ENCODE peak calls at places on chromosome 1, in ten cellular contexts. One of them, this sample, is unnamed.
A peak's percentile ranks its signal among the peaks of the same experiment; 100 is the strongest.

GRCh38 chr1:51661081-51661518 is 44.2 kb downstream of the OSBPL9 start:
- DNase-seq in IMR-90: peak; percentile 96
- DNase-seq in fibroblast of mammary gland: peak; percentile 97
- DNase-seq in foreskin fibroblast: peak; percentile 90
- DNase-seq in Calu3: no peak
- DNase-seq in RWPE1: peak; percentile 74
- DNase-seq in epithelial cell of esophagus: peak; percentile 64
- DNase-seq in heart left ventricle: no peak
- DNase-seq in fibroblast of lung: peak; percentile 92
- DNase-seq in psoas muscle: no peak
- DNase-seq in this sample: peak; percentile 98

GRCh38 chr1:246219508-246220030 is 287.5 kb downstream of the SMYD3 start:
- DNase-seq in IMR-90: no peak
- DNase-seq in fibroblast of mammary gland: peak; percentile 40
- DNase-seq in foreskin fibroblast: peak; percentile 25
- DNase-seq in Calu3: no peak
- DNase-seq in RWPE1: no peak
- DNase-seq in epithelial cell of esophagus: peak; percentile 12
- DNase-seq in heart left ventricle: no peak
- DNase-seq in fibroblast of lung: peak; percentile 17
- DNase-seq in psoas muscle: no peak
- DNase-seq in this sample: peak; percentile 7

GRCh38 chr1:237901284-237901870 is 10.7 kb upstream of the ZP4 start:
- DNase-seq in IMR-90: no peak
- DNase-seq in fibroblast of mammary gland: peak; percentile 34
- DNase-seq in foreskin fibroblast: no peak
- DNase-seq in Calu3: peak; percentile 45
- DNase-seq in RWPE1: peak; percentile 34
- DNase-seq in epithelial cell of esophagus: peak; percentile 62
- DNase-seq in heart left ventricle: no peak
- DNase-seq in fibroblast of lung: no peak
- DNase-seq in psoas muscle: no peak
- DNase-seq in this sample: peak; percentile 35

GRCh38 chr1:31575373-31576140 is 758 bp upstream of the TINAGL1 start:
- DNase-seq in IMR-90: no peak
- DNase-seq in fibroblast of mammary gland: no peak
- DNase-seq in foreskin fibroblast: no peak
- DNase-seq in Calu3: peak; percentile 96
- DNase-seq in RWPE1: peak; percentile 85
- DNase-seq in epithelial cell of esophagus: peak; percentile 66
- DNase-seq in heart left ventricle: no peak
- DNase-seq in fibroblast of lung: no peak
- DNase-seq in psoas muscle: no peak
- DNase-seq in this sample: no peak

GRCh38 chr1:147608601-147609000 is 61.7 kb downstream of the ACP6 start:
- DNase-seq in IMR-90: no peak
- DNase-seq in fibroblast of mammary gland: no peak
- DNase-seq in foreskin fibroblast: no peak
- DNase-seq in Calu3: no peak
- DNase-seq in RWPE1: no peak
- DNase-seq in epithelial cell of esophagus: no peak
- DNase-seq in heart left ventricle: no peak
- DNase-seq in fibroblast of lung: no peak
- DNase-seq in psoas muscle: no peak
- DNase-seq in this sample: no peak

GRCh38 chr1:235013512-235013911 is 115.1 kb downstream of the TOMM20 start:
- DNase-seq in IMR-90: no peak
- DNase-seq in fibroblast of mammary gland: no peak
- DNase-seq in foreskin fibroblast: no peak
- DNase-seq in Calu3: no peak
- DNase-seq in RWPE1: no peak
- DNase-seq in epithelial cell of esophagus: no peak
- DNase-seq in heart left ventricle: peak; percentile 42
- DNase-seq in fibroblast of lung: no peak
- DNase-seq in psoas muscle: no peak
- DNase-seq in this sample: no peak

GRCh38 chr1:33709780-33710713 is 153.8 kb upstream of the HMGB4 start:
- DNase-seq in IMR-90: no peak
- DNase-seq in fibroblast of mammary gland: peak; percentile 13
- DNase-seq in foreskin fibroblast: no peak
- DNase-seq in Calu3: no peak
- DNase-seq in RWPE1: no peak
- DNase-seq in epithelial cell of esophagus: no peak
- DNase-seq in heart left ventricle: no peak
- DNase-seq in fibroblast of lung: no peak
- DNase-seq in psoas muscle: no peak
- DNase-seq in this sample: no peak

GRCh38 chr1:169103443-169103842 is 3.0 kb upstream of the ATP1B1 start:
- DNase-seq in IMR-90: no peak
- DNase-seq in fibroblast of mammary gland: no peak
- DNase-seq in foreskin fibroblast: no peak
- DNase-seq in Calu3: peak; percentile 71
- DNase-seq in RWPE1: no peak
- DNase-seq in epithelial cell of esophagus: no peak
- DNase-seq in heart left ventricle: no peak
- DNase-seq in fibroblast of lung: no peak
- DNase-seq in psoas muscle: no peak
- DNase-seq in this sample: no peak

GRCh38 chr1:230868736-230869385 is 540 bp upstream of the C1orf198 start:
- DNase-seq in IMR-90: no peak
- DNase-seq in fibroblast of mammary gland: no peak
- DNase-seq in foreskin fibroblast: no peak
- DNase-seq in Calu3: peak; percentile 78
- DNase-seq in RWPE1: no peak
- DNase-seq in epithelial cell of esophagus: peak; percentile 34
- DNase-seq in heart left ventricle: peak; percentile 51
- DNase-seq in fibroblast of lung: peak; percentile 24
- DNase-seq in psoas muscle: peak; percentile 85
- DNase-seq in this sample: peak; percentile 23

GRCh38 chr1:56868761-56869160 is 14.2 kb downstream of the C8A start:
- DNase-seq in IMR-90: peak; percentile 36
- DNase-seq in fibroblast of mammary gland: peak; percentile 72
- DNase-seq in foreskin fibroblast: no peak
- DNase-seq in Calu3: no peak
- DNase-seq in RWPE1: no peak
- DNase-seq in epithelial cell of esophagus: no peak
- DNase-seq in heart left ventricle: no peak
- DNase-seq in fibroblast of lung: peak; percentile 11
- DNase-seq in psoas muscle: no peak
- DNase-seq in this sample: no peak

GRCh38 chr1:212977781-212978645 is 27.7 kb downstream of the VASH2 start:
- DNase-seq in IMR-90: peak; percentile 19
- DNase-seq in fibroblast of mammary gland: no peak
- DNase-seq in foreskin fibroblast: no peak
- DNase-seq in Calu3: no peak
- DNase-seq in RWPE1: no peak
- DNase-seq in epithelial cell of esophagus: peak; percentile 24
- DNase-seq in heart left ventricle: no peak
- DNase-seq in fibroblast of lung: no peak
- DNase-seq in psoas muscle: no peak
- DNase-seq in this sample: no peak

GRCh38 chr1:30749691-30750583 is 7.6 kb downstream of the LAPTM5 start:
- DNase-seq in IMR-90: no peak
- DNase-seq in fibroblast of mammary gland: no peak
- DNase-seq in foreskin fibroblast: no peak
- DNase-seq in Calu3: no peak
- DNase-seq in RWPE1: no peak
- DNase-seq in epithelial cell of esophagus: no peak
- DNase-seq in heart left ventricle: no peak
- DNase-seq in fibroblast of lung: no peak
- DNase-seq in psoas muscle: no peak
- DNase-seq in this sample: no peak

GRCh38 chr1:67060811-67061218 is 6.9 kb upstream of the SLC35D1 start:
- DNase-seq in IMR-90: peak; percentile 99
- DNase-seq in fibroblast of mammary gland: peak; percentile 98
- DNase-seq in foreskin fibroblast: peak; percentile 96
- DNase-seq in Calu3: peak; percentile 46
- DNase-seq in RWPE1: peak; percentile 87
- DNase-seq in epithelial cell of esophagus: peak; percentile 96
- DNase-seq in heart left ventricle: no peak
- DNase-seq in fibroblast of lung: peak; percentile 99
- DNase-seq in psoas muscle: no peak
- DNase-seq in this sample: peak; percentile 97

GRCh38 chr1:203985044-203985443 is 87.9 kb upstream of the SOX13 start:
- DNase-seq in IMR-90: no peak
- DNase-seq in fibroblast of mammary gland: no peak
- DNase-seq in foreskin fibroblast: no peak
- DNase-seq in Calu3: no peak
- DNase-seq in RWPE1: no peak
- DNase-seq in epithelial cell of esophagus: no peak
- DNase-seq in heart left ventricle: no peak
- DNase-seq in fibroblast of lung: no peak
- DNase-seq in psoas muscle: no peak
- DNase-seq in this sample: no peak

DNA sequence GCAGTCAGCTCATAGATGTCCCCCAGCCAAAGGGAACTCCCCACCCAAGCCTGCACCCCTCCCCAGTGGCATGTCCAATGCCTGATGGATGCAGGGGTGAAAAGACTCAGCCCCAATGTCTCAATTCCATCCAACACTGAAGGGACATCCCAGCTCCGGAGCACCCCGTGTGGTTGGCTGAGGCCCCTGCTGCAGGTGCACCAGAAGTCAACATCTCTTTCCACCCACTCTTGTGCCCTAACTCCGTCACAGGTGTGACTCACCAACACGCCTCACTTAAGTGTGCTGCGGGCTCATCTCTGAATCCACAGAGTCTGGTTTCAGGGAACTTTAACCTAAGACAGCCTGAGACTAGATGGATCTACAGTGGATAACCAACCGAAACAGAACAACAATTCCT is 40.9 kb upstream of the ZBTB18 start:
- DNase-seq in IMR-90: peak; percentile 22
- DNase-seq in fibroblast of mammary gland: peak; percentile 34
- DNase-seq in foreskin fibroblast: no peak
- DNase-seq in Calu3: peak; percentile 26
- DNase-seq in RWPE1: no peak
- DNase-seq in epithelial cell of esophagus: peak; percentile 32
- DNase-seq in heart left ventricle: no peak
- DNase-seq in fibroblast of lung: no peak
- DNase-seq in psoas muscle: no peak
- DNase-seq in this sample: no peak
- TF ChIP-seq CTCF in IMR-90: no peak
- TF ChIP-seq CTCF in fibroblast of mammary gland: no peak
- TF ChIP-seq CTCF in foreskin fibroblast: no peak
- TF ChIP-seq CTCF in Calu3: no peak
- TF ChIP-seq CTCF in RWPE1: no peak
- TF ChIP-seq CTCF in epithelial cell of esophagus: no peak
- TF ChIP-seq CTCF in heart left ventricle: no peak
- TF ChIP-seq CTCF in fibroblast of lung: no peak
- TF ChIP-seq CTCF in psoas muscle: no peak
- TF ChIP-seq CTCF in this sample: peak; percentile 19

DNA sequence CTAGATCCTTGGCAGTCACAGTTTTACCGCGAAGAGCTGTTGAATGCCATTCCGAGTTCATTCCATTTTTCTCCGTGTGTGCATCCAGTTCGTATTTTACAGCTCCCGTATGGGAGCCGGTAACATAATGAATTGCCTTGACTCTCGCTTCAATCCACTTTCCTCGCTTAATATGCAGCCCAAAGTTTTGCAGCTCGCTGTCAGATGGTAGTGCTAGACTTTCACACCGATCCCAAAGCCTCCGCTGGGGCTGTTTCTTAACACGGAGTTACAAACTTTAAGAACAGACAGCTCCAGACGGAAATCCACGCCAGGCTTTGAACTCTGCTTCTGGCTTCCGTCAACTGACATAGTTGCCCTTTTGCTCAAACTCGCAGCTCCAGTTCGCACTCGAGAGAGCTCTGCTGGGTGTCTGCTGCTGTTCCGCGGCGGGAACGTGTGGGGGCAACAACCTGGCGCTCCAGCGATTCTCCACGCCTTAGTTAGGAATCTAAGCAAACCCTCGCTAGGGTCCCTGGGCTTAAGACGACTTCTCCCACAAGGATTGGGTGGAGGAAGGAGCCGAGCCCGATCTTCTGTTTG is 3.5 kb upstream of the ARID1A start:
- DNase-seq in IMR-90: peak; percentile 91
- DNase-seq in fibroblast of mammary gland: peak; percentile 91
- DNase-seq in foreskin fibroblast: peak; percentile 89
- DNase-seq in Calu3: peak; percentile 72
- DNase-seq in RWPE1: peak; percentile 69
- DNase-seq in epithelial cell of esophagus: peak; percentile 95
- DNase-seq in heart left ventricle: peak; percentile 87
- DNase-seq in fibroblast of lung: peak; percentile 95
- DNase-seq in psoas muscle: peak; percentile 89
- DNase-seq in this sample: peak; percentile 92
- TF ChIP-seq CTCF in IMR-90: peak; percentile 1
- TF ChIP-seq CTCF in fibroblast of mammary gland: no peak
- TF ChIP-seq CTCF in foreskin fibroblast: peak; percentile 17
- TF ChIP-seq CTCF in Calu3: no peak
- TF ChIP-seq CTCF in RWPE1: peak; percentile 30
- TF ChIP-seq CTCF in epithelial cell of esophagus: peak; percentile 17
- TF ChIP-seq CTCF in heart left ventricle: no peak
- TF ChIP-seq CTCF in fibroblast of lung: peak; percentile 12
- TF ChIP-seq CTCF in psoas muscle: no peak
- TF ChIP-seq CTCF in this sample: peak; percentile 31

DNA sequence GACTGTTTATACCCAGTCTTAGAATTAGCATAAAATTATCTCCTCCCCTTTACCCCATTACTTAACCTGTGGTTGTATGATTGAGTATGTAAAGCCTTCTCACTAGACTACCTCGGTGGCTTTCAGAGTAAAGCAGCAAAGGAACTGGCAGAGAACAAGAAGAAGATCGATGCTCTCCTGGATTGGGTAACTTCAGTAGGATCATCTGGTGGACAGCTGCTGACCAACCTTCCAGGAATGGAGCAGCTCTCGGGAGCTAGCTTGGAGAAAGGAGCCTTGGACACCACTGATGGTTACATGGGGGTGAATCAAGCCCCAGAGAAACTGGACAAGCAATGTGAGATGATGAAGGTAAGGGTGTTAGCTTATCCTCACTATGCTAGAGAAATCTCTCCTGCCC is 138.6 kb upstream of the BMP8A start:
- DNase-seq in IMR-90: peak; percentile 13
- DNase-seq in fibroblast of mammary gland: peak; percentile 56
- DNase-seq in foreskin fibroblast: peak; percentile 35
- DNase-seq in Calu3: no peak
- DNase-seq in RWPE1: no peak
- DNase-seq in epithelial cell of esophagus: no peak
- DNase-seq in heart left ventricle: no peak
- DNase-seq in fibroblast of lung: no peak
- DNase-seq in psoas muscle: no peak
- DNase-seq in this sample: peak; percentile 5
- TF ChIP-seq CTCF in IMR-90: no peak
- TF ChIP-seq CTCF in fibroblast of mammary gland: no peak
- TF ChIP-seq CTCF in foreskin fibroblast: no peak
- TF ChIP-seq CTCF in Calu3: no peak
- TF ChIP-seq CTCF in RWPE1: no peak
- TF ChIP-seq CTCF in epithelial cell of esophagus: no peak
- TF ChIP-seq CTCF in heart left ventricle: no peak
- TF ChIP-seq CTCF in fibroblast of lung: no peak
- TF ChIP-seq CTCF in psoas muscle: no peak
- TF ChIP-seq CTCF in this sample: no peak

DNA sequence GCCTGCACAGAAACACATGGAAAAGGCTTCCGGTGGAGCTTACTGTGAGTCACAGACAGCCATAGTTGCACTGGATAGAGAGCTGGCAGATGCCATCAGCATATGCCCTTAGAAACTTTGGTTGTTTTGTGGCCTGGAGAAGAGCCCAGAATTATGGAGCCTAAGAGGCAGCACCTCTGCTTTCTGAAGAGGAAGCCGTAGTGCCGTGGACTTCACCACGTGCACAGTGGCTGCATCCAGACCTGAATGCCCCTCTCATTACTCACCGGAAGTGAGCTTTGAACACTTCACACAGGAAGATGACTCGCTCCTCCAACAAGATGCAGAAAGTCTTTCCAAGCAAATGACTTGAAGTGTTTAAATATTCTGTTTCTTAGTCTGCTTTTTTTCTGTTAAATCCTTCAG is 28.4 kb downstream of the JUN start:
- DNase-seq in IMR-90: peak; percentile 100
- DNase-seq in fibroblast of mammary gland: peak; percentile 99
- DNase-seq in foreskin fibroblast: peak; percentile 100
- DNase-seq in Calu3: peak; percentile 66
- DNase-seq in RWPE1: peak; percentile 93
- DNase-seq in epithelial cell of esophagus: peak; percentile 98
- DNase-seq in heart left ventricle: peak; percentile 62
- DNase-seq in fibroblast of lung: peak; percentile 99
- DNase-seq in psoas muscle: peak; percentile 70
- DNase-seq in this sample: peak; percentile 100
- TF ChIP-seq CTCF in IMR-90: no peak
- TF ChIP-seq CTCF in fibroblast of mammary gland: no peak
- TF ChIP-seq CTCF in foreskin fibroblast: no peak
- TF ChIP-seq CTCF in Calu3: no peak
- TF ChIP-seq CTCF in RWPE1: no peak
- TF ChIP-seq CTCF in epithelial cell of esophagus: no peak
- TF ChIP-seq CTCF in heart left ventricle: no peak
- TF ChIP-seq CTCF in fibroblast of lung: no peak
- TF ChIP-seq CTCF in psoas muscle: no peak
- TF ChIP-seq CTCF in this sample: no peak